ENCODE peak calls at places on chromosome 4, in nine cellular contexts. B, W, K, V, I, D, M, X and G are unnamed samples.

GRCh38 chr4:184805462-184806245 is 20.1 kb downstream of the ACSL1 start:
- DNase-seq in K (no peak), M (no peak), I (peak), V (no peak), B (peak), X (peak), W (peak), D (no peak), G (no peak)

GRCh38 chr4:48141048-48141447 is 7.0 kb upstream of the TXK start:
- DNase-seq in D (no peak), I (no peak), X (peak), M (peak), B (no peak), K (peak), W (no peak), V (peak), G (peak)

GRCh38 chr4:26723216-26723615 is 137.4 kb upstream of the STIM2 start:
- DNase-seq in I (no peak), V (peak), M (no peak), B (no peak), W (no peak), X (no peak), K (no peak), D (no peak), G (no peak)

GRCh38 chr4:2257361-2258001 is 4.4 kb downstream of the MXD4 start:
- DNase-seq in B (no peak), X (peak), K (no peak), M (no peak), V (no peak), W (peak), D (no peak), I (peak), G (no peak)

GRCh38 chr4:125105561-125105960 is 209.2 kb upstream of the FAT4 start:
- DNase-seq in K (peak), V (no peak), X (no peak), W (no peak), B (no peak), M (no peak), D (no peak), I (no peak), G (no peak)

GRCh38 chr4:128571747-128572146 is 237.8 kb upstream of the JADE1 start:
- DNase-seq in M (no peak), X (no peak), K (peak), I (no peak), W (no peak), B (no peak), D (peak), V (no peak), G (no peak)

GRCh38 chr4:98476891-98477290 is 181.5 kb downstream of the TSPAN5 start:
- DNase-seq in X (no peak), I (no peak), D (no peak), V (no peak), W (no peak), B (no peak), M (no peak), K (no peak), G (no peak)

GRCh38 chr4:8198206-8198905 is 734 bp upstream of the SH3TC1 start:
- DNase-seq in D (no peak), W (no peak), M (no peak), V (no peak), B (no peak), I (no peak), X (no peak), K (no peak), G (no peak)

GRCh38 chr4:6845574-6845973 is 63.0 kb downstream of the KIAA0232 start:
- DNase-seq in M (no peak), D (no peak), W (no peak), K (no peak), B (no peak), X (no peak), I (no peak), V (no peak), G (no peak)

GRCh38 chr4:92791876-92792490 is 488.2 kb downstream of the GRID2 start:
- DNase-seq in V (no peak), M (no peak), X (no peak), B (no peak), I (no peak), K (no peak), D (peak), W (no peak), G (no peak)

GRCh38 chr4:169251291-169252235 is 19.2 kb downstream of the SH3RF1 start:
- DNase-seq in B (no peak), W (no peak), I (no peak), K (no peak), D (peak), M (no peak), X (no peak), V (no peak), G (no peak)

GRCh38 chr4:15385515-15385914 is 42.3 kb upstream of the C1QTNF7 start:
- DNase-seq in K (no peak), I (no peak), M (no peak), D (no peak), X (no peak), V (no peak), W (no peak), B (no peak), G (no peak)

GRCh38 chr4:84319124-84319523 is 180.0 kb downstream of the NKX6-1 start:
- DNase-seq in K (peak), W (no peak), D (no peak), V (no peak), M (no peak), I (no peak), B (no peak), X (no peak), G (no peak)

GRCh38 chr4:182449186-182449880 is 206.1 kb downstream of the TENM3 start:
- DNase-seq in D (no peak), K (no peak), W (peak), I (no peak), B (no peak), X (no peak), V (no peak), M (no peak), G (no peak)

GRCh38 chr4:156536661-156537060 is 434.9 kb downstream of the PDGFC start:
- DNase-seq in V (no peak), D (no peak), M (no peak), I (no peak), W (no peak), X (no peak), K (peak), B (no peak), G (no peak)

GRCh38 chr4:41509411-41510008 is 28.4 kb upstream of the LIMCH1 start:
- DNase-seq in V (no peak), X (no peak), K (no peak), W (peak), I (peak), D (no peak), B (no peak), M (no peak), G (no peak)

GRCh38 chr4:83490876-83491450 is 6.1 kb upstream of the ABRAXAS1 start:
- DNase-seq in W (no peak), D (no peak), X (peak), I (no peak), K (peak), B (no peak), V (peak), M (peak), G (peak)

GRCh38 chr4:22962186-22962786 is 269.5 kb downstream of the GBA3 start:
- DNase-seq in V (peak), B (no peak), X (peak), W (no peak), I (no peak), M (no peak), K (peak), D (peak), G (peak)

GRCh38 chr4:6316461-6317003 is 46.9 kb downstream of the WFS1 start:
- DNase-seq in D (no peak), W (peak), I (no peak), B (peak), K (no peak), X (no peak), V (no peak), M (no peak), G (no peak)

GRCh38 chr4:131499139-131499873 is 1649.8 kb upstream of the PCDH10 start:
- DNase-seq in V (no peak), I (no peak), K (peak), W (no peak), B (no peak), X (no peak), D (no peak), M (no peak), G (no peak)

GRCh38 chr4:115323106-115323684 is 209.8 kb upstream of the NDST4 start:
- DNase-seq in B (no peak), X (no peak), W (no peak), I (no peak), D (no peak), M (no peak), K (peak), V (no peak), G (no peak)

GRCh38 chr4:65918217-65918616 is 247.9 kb upstream of the EPHA5 start:
- DNase-seq in I (no peak), X (no peak), V (no peak), B (no peak), K (no peak), M (no peak), W (no peak), D (no peak), G (no peak)

GRCh38 chr4:107654694-107655093 is 65.3 kb downstream of the PAPSS1 start:
- DNase-seq in W (no peak), B (no peak), X (no peak), M (no peak), D (no peak), V (no peak), K (no peak), I (no peak), G (no peak)